ENCODE peak calls at places on chromosomes 6 and 20, in six cellular contexts. O is OCI-LY7, T is upper lobe of right lung, W is endodermal cell, U is bronchial epithelial cell, R is IMR-90. A is an unnamed sample.
A peak's percentile ranks its signal among the peaks of the same experiment; 100 is the strongest.

GRCh38 chr6:134363323-134364039 is 45.6 kb upstream of the SGK1 start:
- DNase-seq in O (no peak), T (no peak), W (no peak), U (peak; percentile 99), R (peak; percentile 91), A (peak; percentile 94)

GRCh38 chr20:56160956-56161355 is 87.6 kb upstream of the MC3R start:
- DNase-seq in O (no peak), T (no peak), W (no peak), U (no peak), R (no peak), A (no peak)

GRCh38 chr6:139407718-139408222 is 33.3 kb upstream of the CITED2 start:
- DNase-seq in O (no peak), T (no peak), W (no peak), U (peak; percentile 97), R (peak; percentile 98), A (peak; percentile 90)

GRCh38 chr20:44295995-44296394 is 15.0 kb downstream of the FITM2 start:
- DNase-seq in O (no peak), T (peak; percentile 83), W (no peak), U (no peak), R (no peak), A (no peak)

GRCh38 chr6:106163446-106163965 is 77.4 kb downstream of the PRDM1 start:
- DNase-seq in O (peak; percentile 74), T (no peak), W (peak; percentile 79), U (no peak), R (peak; percentile 76), A (peak; percentile 57)

GRCh38 chr20:53210041-53210440 is 237.9 kb downstream of the TSHZ2 start:
- DNase-seq in O (no peak), T (no peak), W (no peak), U (no peak), R (no peak), A (no peak)

GRCh38 chr20:42775037-42775436 is 414.7 kb downstream of the PTPRT start:
- DNase-seq in O (no peak), T (no peak), W (no peak), U (no peak), R (no peak), A (no peak)

GRCh38 chr6:112827793-112828192 is 480.7 kb downstream of the RFPL4B start:
- DNase-seq in O (peak; percentile 4), T (no peak), W (no peak), U (no peak), R (no peak), A (no peak)

GRCh38 chr20:41360831-41361756 is 5.5 kb downstream of the EMILIN3 start:
- DNase-seq in O (no peak), T (no peak), W (peak; percentile 40), U (no peak), R (no peak), A (no peak)

GRCh38 chr6:54445207-54445606 is 137.0 kb downstream of the TINAG start:
- DNase-seq in O (no peak), T (no peak), W (no peak), U (peak; percentile 38), R (no peak), A (no peak)

GRCh38 chr6:111490067-111490466 is 7.0 kb upstream of the REV3L start:
- DNase-seq in O (no peak), T (no peak), W (no peak), U (no peak), R (no peak), A (no peak)

GRCh38 chr6:12082368-12082767 is 70.3 kb downstream of the HIVEP1 start:
- DNase-seq in O (no peak), T (no peak), W (no peak), U (no peak), R (no peak), A (no peak)

GRCh38 chr6:14622878-14623542 is 505.4 kb downstream of the CD83 start:
- DNase-seq in O (no peak), T (no peak), W (no peak), U (no peak), R (peak; percentile 15), A (no peak)

GRCh38 chr20:58381627-58382026 is 7.4 kb upstream of the VAPB start:
- DNase-seq in O (no peak), T (no peak), W (no peak), U (no peak), R (no peak), A (no peak)

GRCh38 chr6:159090530-159091306 is 45.9 kb upstream of the TAGAP start:
- DNase-seq in O (no peak), T (no peak), W (peak; percentile 42), U (no peak), R (no peak), A (no peak)

GRCh38 chr6:167855825-167856425 is 29.2 kb downstream of the AFDN start:
- DNase-seq in O (no peak), T (no peak), W (no peak), U (peak; percentile 99), R (peak; percentile 97), A (peak; percentile 97)

DNA sequence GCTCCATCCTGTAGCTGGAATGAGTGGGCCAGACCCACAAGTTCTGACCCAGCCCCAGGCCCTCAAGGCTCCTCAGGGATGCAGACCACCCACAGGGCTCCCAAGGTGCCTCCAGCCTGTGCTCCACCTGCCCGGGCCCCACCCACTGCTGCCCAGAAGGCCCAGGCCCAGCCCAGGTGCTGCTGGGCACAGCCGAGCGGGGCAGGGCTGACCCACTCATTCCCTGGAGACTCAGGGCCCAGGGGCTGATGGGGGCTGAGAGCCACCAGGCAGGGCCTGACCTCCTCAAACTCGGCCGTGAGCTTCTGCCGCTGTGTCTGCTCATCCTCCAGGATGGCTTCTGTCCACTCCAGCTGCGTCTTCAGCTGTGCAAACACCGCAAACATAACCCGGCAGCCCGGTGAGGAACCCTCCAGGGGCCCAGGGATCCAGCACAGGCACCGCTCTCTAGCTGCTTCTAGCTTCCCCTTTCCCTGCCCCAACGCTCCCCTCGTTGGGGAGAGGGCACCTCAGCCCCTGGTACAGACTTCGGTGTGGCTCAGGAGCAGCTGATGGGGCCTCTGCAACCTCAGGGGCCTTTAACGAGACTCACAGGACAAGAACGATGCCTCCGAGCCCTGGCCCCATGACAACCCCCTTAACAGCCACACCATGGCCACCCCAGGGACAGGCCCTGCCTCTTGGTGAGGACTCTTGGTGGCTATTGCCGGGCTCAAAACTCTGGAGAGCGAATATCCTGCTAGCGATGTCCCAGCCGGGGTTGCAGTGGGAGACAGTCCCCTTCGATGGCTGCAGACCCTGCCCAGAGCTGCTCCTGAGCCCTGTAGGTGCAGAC is 46.0 kb downstream of the DSTN start:
- DNase-seq in O (no peak), T (peak; percentile 64), W (peak; percentile 39), U (no peak), R (no peak), A (no peak)
- H3K36me3 ChIP-seq in O (no peaks in the 10 kb centered on the region), T (peaks cover 74% of the 10 kb centered on the region), W (peaks cover 53% of the 10 kb centered on the region), U (peaks cover 25% of the 10 kb centered on the region), R (peaks cover 77% of the 10 kb centered on the region), A (peaks cover 74% of the 10 kb centered on the region)

GRCh38 chr6:35874721-35875120 is 46.2 kb downstream of the SRPK1 start:
- DNase-seq in O (no peak), T (no peak), W (no peak), U (no peak), R (no peak), A (no peak)
- H3K36me3 ChIP-seq in O (peaks cover 96% of the 10 kb centered on the region), T (peaks cover 11% of the 10 kb centered on the region), W (peaks cover 81% of the 10 kb centered on the region), U (no peaks in the 10 kb centered on the region), R (peaks cover 7% of the 10 kb centered on the region), A (peaks cover 17% of the 10 kb centered on the region)

GRCh38 chr6:158049055-158050028 is 67.7 kb downstream of the SYNJ2 start:
- DNase-seq in O (no peak), T (peak; percentile 45), W (no peak), U (peak; percentile 49), R (no peak), A (no peak)

GRCh38 chr6:158051968-158052367 is 70.3 kb downstream of the SYNJ2 start:
- DNase-seq in O (no peak), T (no peak), W (no peak), U (no peak), R (no peak), A (no peak)

GRCh38 chr6:158048589-158048988 is 66.9 kb downstream of the SYNJ2 start:
- DNase-seq in O (no peak), T (peak; percentile 39), W (no peak), U (no peak), R (no peak), A (no peak)

GRCh38 chr6:158050955-158051354 is 69.3 kb downstream of the SYNJ2 start:
- DNase-seq in O (no peak), T (no peak), W (no peak), U (peak; percentile 54), R (peak; percentile 56), A (no peak)

GRCh38 chr6:158050107-158050735 is 68.6 kb downstream of the SYNJ2 start:
- DNase-seq in O (no peak), T (peak; percentile 34), W (no peak), U (no peak), R (no peak), A (no peak)
- H3K36me3 ChIP-seq in O (no peaks in the 10 kb centered on the region), T (no peaks in the 10 kb centered on the region), W (peaks cover 11% of the 10 kb centered on the region), U (peaks cover 1% of the 10 kb centered on the region), R (peaks cover 34% of the 10 kb centered on the region), A (peaks cover 68% of the 10 kb centered on the region)

DNA sequence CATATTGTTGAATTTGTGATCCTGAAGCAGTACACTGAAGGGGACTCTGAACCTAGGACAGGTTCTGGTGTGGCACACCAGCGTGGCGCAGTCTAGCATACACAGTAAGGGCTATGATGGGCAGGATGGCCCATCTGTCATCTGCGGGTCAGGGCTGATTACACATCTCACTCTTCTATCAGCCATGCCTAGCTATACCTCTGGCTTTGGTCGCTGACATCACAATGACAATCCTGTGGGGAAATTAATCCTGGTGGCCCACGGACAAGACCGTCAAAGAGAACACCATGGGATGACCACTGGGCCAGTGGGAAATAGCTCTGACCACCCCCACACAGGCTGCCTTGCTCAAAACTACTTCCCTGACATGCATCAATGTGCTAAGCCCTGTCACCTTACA is 2.8 kb downstream of the SNHG17 start:
- DNase-seq in O (no peak), T (no peak), W (no peak), U (no peak), R (no peak), A (no peak)
- H3K36me3 ChIP-seq in O (peaks cover 75% of the 10 kb centered on the region), T (peaks cover 63% of the 10 kb centered on the region), W (peaks cover 65% of the 10 kb centered on the region), U (peaks cover 45% of the 10 kb centered on the region), R (peaks cover 59% of the 10 kb centered on the region), A (peaks cover 70% of the 10 kb centered on the region)